ENCODE peak calls at places on chromosome 15, in nine cellular contexts. Q, X, D, P, K, W, V, F and Z are unnamed samples. For H3K4me1, the result is how much of the 10 kb centered on the place peaks cover.

GRCh38 chr15:99224815-99225214 is 24.6 kb downstream of the TTC23 start:
- DNase-seq in Q (no peak), X (no peak), D (no peak), P (no peak), K (no peak), W (no peak), V (no peak), F (no peak), Z (no peak)

GRCh38 chr15:48939686-48940085 is 24.0 kb downstream of the SHC4 start:
- DNase-seq in Q (peak), X (peak), D (no peak), P (no peak), K (no peak), W (no peak), V (no peak), F (no peak), Z (no peak)

GRCh38 chr15:99727330-99727729 is 5.9 kb downstream of the LYSMD4 start:
- DNase-seq in Q (no peak), X (no peak), D (no peak), P (no peak), K (no peak), W (no peak), V (no peak), F (no peak), Z (no peak)

GRCh38 chr15:91128028-91128427 is 28.0 kb downstream of the SV2B start:
- DNase-seq in Q (no peak), X (no peak), D (no peak), P (no peak), K (no peak), W (no peak), V (no peak), F (no peak), Z (no peak)

GRCh38 chr15:55742927-55743614 is at the start of gene PRTG:
- DNase-seq in Q (peak), X (peak), D (peak), P (peak), K (peak), W (peak), V (no peak), F (peak), Z (no peak)

GRCh38 chr15:90006217-90007088 is 5.3 kb downstream of the ZNF710 start:
- DNase-seq in Q (no peak), X (no peak), D (no peak), P (no peak), K (no peak), W (no peak), V (no peak), F (no peak), Z (no peak)

GRCh38 chr15:48631191-48631770 is 14.2 kb downstream of the FBN1 start:
- DNase-seq in Q (peak), X (no peak), D (no peak), P (no peak), K (no peak), W (no peak), V (no peak), F (no peak), Z (no peak)

GRCh38 chr15:84833447-84833846 is 16.3 kb downstream of the ALPK3 start:
- DNase-seq in Q (peak), X (no peak), D (no peak), P (no peak), K (no peak), W (peak), V (no peak), F (no peak), Z (no peak)

GRCh38 chr15:92906038-92906437 is 5.9 kb downstream of the CHD2 start:
- DNase-seq in Q (no peak), X (no peak), D (no peak), P (no peak), K (no peak), W (no peak), V (no peak), F (no peak), Z (no peak)

GRCh38 chr15:78914027-78914764 is 30.6 kb downstream of the CTSH start:
- DNase-seq in Q (peak), X (peak), D (no peak), P (no peak), K (no peak), W (peak), V (no peak), F (no peak), Z (no peak)

GRCh38 chr15:63791236-63791635 is 42.5 kb downstream of the HERC1 start:
- DNase-seq in Q (peak), X (no peak), D (no peak), P (no peak), K (no peak), W (no peak), V (no peak), F (no peak), Z (no peak)

GRCh38 chr15:100958326-100959065 is 39.3 kb downstream of the LRRK1 start:
- DNase-seq in Q (peak), X (no peak), D (no peak), P (no peak), K (no peak), W (no peak), V (no peak), F (no peak), Z (no peak)

GRCh38 chr15:70584838-70585706 is 178.3 kb downstream of the UACA start:
- DNase-seq in Q (peak), X (no peak), D (no peak), P (peak), K (peak), W (no peak), V (no peak), F (no peak), Z (peak)

GRCh38 chr15:69025320-69025719 is 10.8 kb downstream of the NOX5 start:
- DNase-seq in Q (peak), X (no peak), D (no peak), P (no peak), K (no peak), W (no peak), V (no peak), F (no peak), Z (no peak)

GRCh38 chr15:72375501-72375845 is 341 bp downstream of the HEXA start:
- DNase-seq in Q (no peak), X (peak), D (no peak), P (no peak), K (no peak), W (no peak), V (no peak), F (no peak), Z (no peak)

GRCh38 chr15:46365612-46366011 is 730.8 kb downstream of the SQOR start:
- DNase-seq in Q (peak), X (peak), D (no peak), P (no peak), K (no peak), W (no peak), V (no peak), F (no peak), Z (no peak)

GRCh38 chr15:61689067-61689466 is 371.2 kb downstream of the VPS13C start:
- DNase-seq in Q (no peak), X (no peak), D (no peak), P (no peak), K (no peak), W (no peak), V (no peak), F (no peak), Z (no peak)

GRCh38 chr15:96331942-96332853 is 1.7 kb downstream of the NR2F2 start:
- DNase-seq in Q (peak), X (no peak), D (no peak), P (peak), K (peak), W (no peak), V (no peak), F (peak), Z (no peak)

GRCh38 chr15:60095711-60096110 is 91.6 kb downstream of the FOXB1 start:
- DNase-seq in Q (peak), X (no peak), D (no peak), P (no peak), K (no peak), W (no peak), V (no peak), F (no peak), Z (no peak)

GRCh38 chr15:93020976-93021772 is 67.8 kb downstream of the RGMA start:
- DNase-seq in Q (no peak), X (no peak), D (no peak), P (no peak), K (no peak), W (no peak), V (no peak), F (no peak), Z (no peak)

GRCh38 chr15:25527118-25527517 is 88.3 kb upstream of the UBE3A start:
- DNase-seq in Q (peak), X (no peak), D (no peak), P (no peak), K (no peak), W (no peak), V (no peak), F (no peak), Z (no peak)

GRCh38 chr15:51658664-51659063 is 22.6 kb upstream of the SCG3 start:
- DNase-seq in Q (no peak), X (no peak), D (no peak), P (no peak), K (no peak), W (no peak), V (no peak), F (peak), Z (no peak)

GRCh38 chr15:67833504-67834248 is 6.2 kb downstream of the RNU6-1 start:
- DNase-seq in Q (no peak), X (no peak), D (no peak), P (no peak), K (peak), W (no peak), V (peak), F (no peak), Z (no peak)

GRCh38 chr15:97678677-97679076 is 281.8 kb upstream of the ARRDC4 start:
- DNase-seq in Q (no peak), X (no peak), D (no peak), P (no peak), K (no peak), W (no peak), V (no peak), F (no peak), Z (no peak)

GRCh38 chr15:86061581-86061980 is 18.1 kb upstream of the AGBL1 start:
- DNase-seq in Q (no peak), X (no peak), D (no peak), P (no peak), K (peak), W (no peak), V (no peak), F (no peak), Z (no peak)

GRCh38 chr15:57665187-57665586 is 41.3 kb upstream of the POLR2M start:
- DNase-seq in Q (no peak), X (no peak), D (no peak), P (no peak), K (no peak), W (no peak), V (no peak), F (no peak), Z (no peak)

GRCh38 chr15:79811406-79812405 is 85.1 kb downstream of the MTHFS start:
- DNase-seq in Q (peak), X (peak), D (peak), P (no peak), K (peak), W (no peak), V (no peak), F (peak), Z (no peak)

GRCh38 chr15:101454365-101454764 is 35.1 kb downstream of the PCSK6 start:
- DNase-seq in Q (no peak), X (no peak), D (no peak), P (no peak), K (no peak), W (no peak), V (no peak), F (no peak), Z (no peak)

DNA sequence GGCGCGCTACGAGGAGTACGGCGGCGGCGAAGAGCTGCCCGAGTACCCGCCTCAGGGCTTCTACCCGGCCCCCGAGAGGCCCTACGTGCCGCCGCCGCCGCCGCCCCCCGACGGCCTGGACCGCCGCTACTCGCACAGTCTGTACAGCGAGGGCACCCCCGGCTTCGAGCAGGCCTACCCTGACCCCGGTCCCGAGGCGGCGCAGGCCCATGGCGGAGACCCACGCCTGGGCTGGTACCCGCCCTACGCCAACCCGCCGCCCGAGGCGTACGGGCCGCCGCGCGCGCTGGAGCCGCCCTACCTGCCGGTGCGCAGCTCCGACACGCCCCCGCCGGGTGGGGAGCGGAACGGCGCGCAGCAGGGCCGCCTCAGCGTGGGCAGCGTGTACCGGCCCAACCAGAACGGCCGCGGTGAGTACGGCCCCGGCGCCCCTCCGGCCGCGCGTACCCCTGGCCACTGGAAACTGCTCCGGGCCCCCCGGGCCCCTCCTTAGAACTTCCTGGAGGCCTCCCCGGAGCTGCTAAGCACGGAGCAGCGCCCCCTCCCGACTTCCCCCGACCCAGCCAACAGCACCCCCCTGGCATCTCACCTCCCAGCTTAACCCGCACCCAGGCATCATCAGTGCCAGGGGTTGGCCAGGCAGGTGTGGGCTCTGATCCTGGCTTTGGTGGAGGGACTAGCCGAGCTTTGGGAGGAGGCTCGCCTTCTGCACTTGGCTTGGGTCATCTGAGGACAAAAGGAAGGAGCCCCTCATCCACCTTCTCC is 1.4 kb downstream of the LOXL1 start:
- DNase-seq in Q (peak), X (peak), D (peak), P (no peak), K (peak), W (peak), V (no peak), F (peak), Z (peak)
- H3K27ac ChIP-seq in Q (peak), X (peak), D (peak), P (no peak), K (peak), W (peak), V (no peak), F (peak), Z (peak)

GRCh38 chr15:76973906-76974305 is 21.0 kb upstream of the PSTPIP1 start:
- DNase-seq in Q (no peak), X (no peak), D (no peak), P (no peak), K (no peak), W (no peak), V (no peak), F (no peak), Z (no peak)
- H3K4me1 ChIP-seq in Q (under half), X (under half), D (under half), P (under half), K (under half), W (under half), V (under half), F (under half), Z (under half)

GRCh38 chr15:52879145-52879544 is 89.0 kb upstream of the ONECUT1 start:
- DNase-seq in Q (no peak), X (no peak), D (no peak), P (no peak), K (no peak), W (no peak), V (no peak), F (no peak), Z (no peak)
- H3K4me3 ChIP-seq in Q (no peak), X (no peak), D (no peak), P (no peak), K (no peak), W (no peak), V (no peak), F (no peak), Z (no peak)

DNA sequence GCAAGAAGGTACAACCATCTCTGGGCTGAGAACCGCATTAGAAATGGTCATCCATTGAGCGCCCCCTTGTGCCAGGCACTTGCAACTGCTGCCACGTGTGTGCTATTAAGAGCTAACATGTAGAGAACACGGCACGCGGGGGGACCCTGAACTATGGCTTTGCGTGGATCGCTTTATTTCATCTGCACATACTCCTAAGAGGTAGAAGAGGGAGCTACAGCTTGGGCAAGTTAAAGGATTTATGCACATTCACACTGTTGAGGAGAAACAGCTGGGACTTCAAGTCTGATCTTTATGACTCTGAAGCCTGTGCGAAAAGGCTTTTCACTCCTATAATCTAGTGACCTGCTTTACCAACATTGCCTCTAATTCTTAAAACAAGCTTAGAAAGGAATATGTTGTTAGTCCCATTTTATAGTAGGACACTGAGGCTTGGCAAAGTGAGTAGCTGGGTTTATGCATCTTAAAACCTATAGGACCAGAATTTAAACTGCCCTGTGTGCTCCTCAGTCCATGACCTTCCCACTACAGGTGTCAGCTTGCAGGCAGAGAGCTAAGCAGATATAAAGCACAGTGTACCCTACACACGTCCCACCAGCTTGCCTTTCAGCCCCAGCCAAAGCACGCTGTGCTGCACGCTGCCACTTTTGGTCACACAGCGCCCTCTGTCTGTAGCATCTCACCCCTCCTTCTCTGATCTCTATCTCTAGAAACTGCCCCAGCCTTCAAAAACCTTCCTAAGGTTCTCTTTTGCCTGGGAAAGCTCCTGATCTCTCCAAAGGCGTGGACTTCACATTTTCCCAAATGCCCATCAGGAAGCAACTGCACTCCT is 57.8 kb downstream of the STARD5 start:
- DNase-seq in Q (peak), X (peak), D (peak), P (peak), K (no peak), W (peak), V (peak), F (peak), Z (peak)
- H3K27ac ChIP-seq in Q (no peak), X (no peak), D (no peak), P (no peak), K (no peak), W (peak), V (peak), F (peak), Z (no peak)